ENCODE peak calls at places on chromosomes 12 and 14, in seven cellular contexts. U is GM04504; X is tibial artery; I is stimulated activated CD4-positive, alpha-beta T cell treated with anti-CD3 and anti-CD28 coated beads, Interleukin-1b, Interleukin-23, amount 100 ng/mL, for 24 hours; B is foreskin fibroblast; V is epithelial cell of prostate; K is endothelial cell. J is an unnamed sample.

GRCh38 chr12:62562892-62563291 is 96.3 kb downstream of the MON2 start:
- DNase-seq in I (no peak), V (no peak), U (peak), K (no peak), X (no peak), B (peak), J (no peak)

GRCh38 chr14:64654931-64655330 is 49.3 kb upstream of the PLEKHG3 start:
- DNase-seq in K (no peak), X (no peak), B (no peak), U (no peak), I (no peak), V (no peak), J (no peak)

GRCh38 chr14:47675489-47676300 is at the start of gene MDGA2:
- DNase-seq in X (no peak), V (no peak), I (no peak), B (no peak), K (peak), U (no peak), J (peak)

GRCh38 chr12:19710811-19711793 is 271.8 kb downstream of the AEBP2 start:
- DNase-seq in B (no peak), I (no peak), V (no peak), K (no peak), U (no peak), X (peak), J (no peak)

GRCh38 chr12:11724888-11725310 is 75.4 kb downstream of the ETV6 start:
- DNase-seq in I (no peak), U (no peak), X (no peak), V (no peak), K (no peak), B (peak), J (no peak)

GRCh38 chr12:27709932-27710591 is 570 bp upstream of the MRPS35 start:
- DNase-seq in B (peak), V (no peak), X (no peak), I (no peak), K (no peak), U (peak), J (no peak)

GRCh38 chr12:109951136-109951535 is 45.0 kb downstream of the GIT2 start:
- DNase-seq in B (peak), U (peak), K (no peak), X (no peak), I (no peak), V (no peak), J (no peak)

GRCh38 chr12:3988519-3989217 is 115.5 kb upstream of the PARP11 start:
- DNase-seq in B (no peak), I (no peak), K (no peak), X (no peak), V (no peak), U (no peak), J (no peak)

GRCh38 chr12:52442600-52443061 is 8.5 kb upstream of the KRT75 start:
- DNase-seq in I (no peak), B (peak), U (peak), X (no peak), V (peak), K (no peak), J (no peak)

GRCh38 chr12:46267618-46268348 is 1.1 kb downstream of the SLC38A1 start:
- DNase-seq in U (no peak), V (no peak), I (peak), X (no peak), K (peak), B (peak), J (peak)

GRCh38 chr12:132146772-132147422 is 2.6 kb downstream of the NOC4L start:
- DNase-seq in U (no peak), I (no peak), X (no peak), V (no peak), K (no peak), B (no peak), J (peak)

GRCh38 chr14:22194669-22195068 is 394.4 kb downstream of the DAD1 start:
- DNase-seq in U (no peak), X (no peak), B (no peak), I (no peak), K (no peak), V (no peak), J (no peak)

GRCh38 chr12:106769546-106769945 is 4.9 kb upstream of the RIC8B start:
- DNase-seq in K (no peak), U (no peak), X (no peak), B (no peak), V (no peak), I (no peak), J (no peak)

GRCh38 chr12:57803317-57803893 is 15.1 kb downstream of the AVIL start:
- DNase-seq in X (no peak), K (peak), U (no peak), I (no peak), B (peak), V (no peak), J (peak)

GRCh38 chr12:8681129-8681902 is 16.5 kb upstream of the RIMKLB start:
- DNase-seq in V (peak), B (peak), K (no peak), U (no peak), I (no peak), X (no peak), J (no peak)

GRCh38 chr12:57632898-57633825 is at the start of gene B4GALNT1:
- DNase-seq in V (no peak), U (no peak), X (no peak), K (peak), B (no peak), I (peak), J (peak)

GRCh38 chr12:180445-180844 is 33.5 kb downstream of the SLC6A12 start:
- DNase-seq in K (no peak), B (no peak), X (peak), V (no peak), U (no peak), I (no peak), J (no peak)

GRCh38 chr12:5043589-5044419 is at the start of gene KCNA5:
- DNase-seq in I (no peak), B (no peak), V (no peak), X (peak), K (peak), U (no peak), J (peak)

GRCh38 chr14:92729632-92730358 is 18.6 kb downstream of the LGMN start:
- DNase-seq in U (no peak), I (no peak), B (peak), V (no peak), X (no peak), K (no peak), J (no peak)

GRCh38 chr12:122130150-122130549 is 43.9 kb downstream of the IL31 start:
- DNase-seq in X (no peak), U (no peak), K (no peak), V (no peak), I (no peak), B (no peak), J (no peak)

GRCh38 chr14:56098021-56098420 is 20.2 kb upstream of the PELI2 start:
- DNase-seq in X (no peak), B (no peak), V (no peak), K (no peak), I (no peak), U (no peak), J (no peak)

GRCh38 chr12:113424915-113425823 is 3.0 kb downstream of the SDSL start:
- DNase-seq in V (no peak), U (no peak), I (peak), K (peak), X (peak), B (peak), J (peak)

GRCh38 chr12:96085475-96085874 is 50.1 kb upstream of the LTA4H start:
- DNase-seq in X (no peak), U (no peak), V (no peak), K (no peak), B (no peak), I (no peak), J (no peak)

GRCh38 chr14:99136047-99136400 is 136.0 kb downstream of the BCL11B start:
- DNase-seq in V (no peak), B (no peak), I (no peak), K (no peak), U (no peak), X (peak), J (no peak)

GRCh38 chr12:2163172-2163927 is 110.6 kb downstream of the CACNA1C start:
- DNase-seq in I (no peak), V (no peak), U (no peak), K (no peak), B (peak), X (peak), J (no peak)

GRCh38 chr12:2813573-2814185 is 1.2 kb downstream of the ITFG2 start:
- DNase-seq in I (peak), K (peak), U (peak), B (peak), X (peak), V (no peak), J (peak)

GRCh38 chr12:2640709-2641108 is 154.1 kb upstream of the FKBP4 start:
- DNase-seq in B (peak), V (peak), K (no peak), U (peak), X (peak), I (no peak), J (no peak)

GRCh38 chr12:128323115-128323514 is 56.1 kb downstream of the TMEM132C start:
- DNase-seq in X (no peak), K (no peak), B (no peak), U (no peak), I (no peak), V (no peak), J (no peak)

GRCh38 chr12:6696690-6697583 is 3.7 kb downstream of the PIANP start:
- DNase-seq in B (no peak), K (no peak), U (no peak), X (no peak), I (no peak), V (no peak), J (no peak)

GRCh38 chr12:66235626-66236281 is 46.7 kb downstream of the IRAK3 start:
- DNase-seq in U (no peak), B (no peak), I (no peak), K (no peak), X (no peak), V (no peak), J (peak)

GRCh38 chr14:105856676-105857222 is 330.4 kb downstream of the TMEM121 start:
- DNase-seq in B (no peak), I (no peak), V (no peak), U (no peak), X (no peak), K (no peak), J (peak)

GRCh38 chr14:57122129-57122528 is 146.6 kb downstream of the EXOC5 start:
- DNase-seq in I (no peak), K (no peak), X (no peak), U (no peak), B (no peak), V (no peak), J (peak)

GRCh38 chr14:96304956-96305355 is 48.9 kb downstream of the BDKRB1 start:
- DNase-seq in K (peak), I (no peak), B (no peak), V (no peak), X (no peak), U (no peak), J (no peak)

GRCh38 chr12:118055865-118056773 is 4.9 kb downstream of the WSB2 start:
- DNase-seq in V (no peak), I (no peak), U (no peak), X (no peak), B (no peak), K (no peak), J (no peak)

GRCh38 chr14:68894802-68895201 is 84.3 kb downstream of the ACTN1 start:
- DNase-seq in V (peak), X (no peak), I (no peak), U (no peak), K (no peak), B (peak), J (no peak)

GRCh38 chr12:97404549-97404948 is 58.1 kb upstream of the RMST start:
- DNase-seq in V (peak), U (no peak), B (no peak), X (no peak), I (no peak), K (peak), J (peak)

GRCh38 chr12:72543777-72544467 is 271.8 kb downstream of the TRHDE start:
- DNase-seq in B (no peak), X (no peak), V (no peak), U (no peak), K (no peak), I (no peak), J (no peak)

GRCh38 chr12:106030210-106031175 is 108.3 kb downstream of the NUAK1 start:
- DNase-seq in I (no peak), K (no peak), X (no peak), V (peak), B (peak), U (peak), J (peak)

GRCh38 chr14:22358726-22359125 is 230.3 kb downstream of the DAD1 start:
- DNase-seq in I (no peak), B (no peak), U (no peak), K (no peak), X (no peak), V (no peak), J (no peak)

GRCh38 chr14:53106768-53107167 is 46.4 kb downstream of the DDHD1 start:
- DNase-seq in X (no peak), I (no peak), B (no peak), U (no peak), K (no peak), V (no peak), J (no peak)

J was measured in SK-N-SH.